ENCODE peak calls at places on chromosomes 16 and 17, in nine cellular contexts. I is lung; O is activated effector memory CD4-positive, alpha-beta T cell treated with anti-CD3 and anti-CD28 coated beads, Interleukin-2, amount 50 U/mL, for 16 hours; K is anterior cingulate cortex; A is Right ventricle myocardium superior; U is amniotic stem cell; M is NCI-H187 treated with DMSO at 0.1 percent for 48 hours; H is RCC 7860; J is Calu3. Y is an unnamed sample.
A peak's percentile ranks its signal among the peaks of the same experiment; 100 is the strongest.

GRCh38 chr16:49980166-49980565 is 44.9 kb upstream of the CNEP1R1 start:
- DNase-seq in I (no peak), H (no peak), A (no peak), K (no peak), U (no peak), M (no peak), O (no peak), J (no peak), Y (no peak)

GRCh38 chr17:45143767-45144198 is 4.5 kb upstream of the HEXIM1 start:
- DNase-seq in K (peak; percentile 43), H (no peak), M (no peak), A (peak; percentile 95), I (peak; percentile 71), J (no peak), U (no peak), O (peak; percentile 63), Y (peak; percentile 91)

GRCh38 chr17:33520404-33521032 is 227.4 kb upstream of the ASIC2 start:
- DNase-seq in O (peak; percentile 76), I (no peak), U (no peak), M (no peak), J (peak; percentile 63), A (peak; percentile 60), K (peak; percentile 4), H (no peak), Y (no peak)

GRCh38 chr16:566475-567361 is at the start of gene NHLRC4:
- DNase-seq in M (no peak), K (peak; percentile 1), U (no peak), I (peak; percentile 59), A (peak; percentile 87), H (no peak), J (no peak), O (peak; percentile 77), Y (peak; percentile 94)

GRCh38 chr16:72635694-72636093 is 412.2 kb downstream of the ZFHX3 start:
- DNase-seq in U (no peak), A (no peak), M (no peak), I (no peak), H (no peak), K (no peak), J (no peak), O (no peak), Y (no peak)

GRCh38 chr17:21119945-21120249 is 6.9 kb upstream of the DHRS7B start:
- DNase-seq in K (no peak), A (no peak), I (no peak), U (no peak), H (no peak), O (no peak), J (no peak), M (no peak), Y (no peak)

GRCh38 chr17:10036511-10037061 is 131.5 kb upstream of the RCVRN start:
- DNase-seq in A (peak; percentile 92), J (peak; percentile 2), O (no peak), U (no peak), I (peak; percentile 60), H (no peak), M (no peak), K (peak; percentile 61), Y (peak; percentile 87)

GRCh38 chr17:78263063-78263735 is 31.8 kb downstream of the TMEM235 start:
- DNase-seq in U (no peak), I (peak; percentile 62), O (no peak), H (no peak), M (no peak), K (no peak), A (peak; percentile 81), J (no peak), Y (peak; percentile 91)

GRCh38 chr17:28675980-28676379 is 14.0 kb downstream of the SUPT6H start:
- DNase-seq in M (no peak), H (peak; percentile 7), K (no peak), J (peak; percentile 35), I (no peak), A (no peak), O (no peak), U (no peak), Y (no peak)

GRCh38 chr17:74227681-74228080 is 14.3 kb downstream of the TTYH2 start:
- DNase-seq in U (no peak), I (no peak), J (no peak), K (no peak), M (no peak), O (no peak), A (no peak), H (no peak), Y (no peak)

GRCh38 chr16:4694664-4695451 is 1.5 kb downstream of the NUDT16L1 start:
- DNase-seq in O (no peak), K (peak; percentile 27), U (no peak), I (no peak), M (no peak), H (no peak), J (no peak), A (peak; percentile 71), Y (peak; percentile 79)

GRCh38 chr17:10061131-10061581 is 137.2 kb downstream of the GAS7 start:
- DNase-seq in U (peak; percentile 45), M (no peak), I (no peak), J (no peak), O (no peak), K (no peak), A (peak; percentile 75), H (no peak), Y (no peak)

GRCh38 chr16:87665193-87665592 is 62.9 kb downstream of the JPH3 start:
- DNase-seq in K (no peak), A (no peak), I (no peak), O (no peak), M (no peak), J (no peak), H (no peak), U (no peak), Y (no peak)

GRCh38 chr17:50495918-50496317 is 12.3 kb upstream of the MYCBPAP start:
- DNase-seq in A (no peak), I (no peak), H (no peak), O (no peak), U (no peak), J (no peak), K (no peak), M (no peak), Y (no peak)

GRCh38 chr16:78505544-78506371 is 406.3 kb downstream of the WWOX start:
- DNase-seq in I (peak; percentile 70), J (no peak), A (peak; percentile 81), H (no peak), O (no peak), U (no peak), M (no peak), K (peak; percentile 60), Y (no peak)

GRCh38 chr17:60491771-60492170 is 34.3 kb downstream of the APPBP2 start:
- DNase-seq in H (no peak), I (no peak), J (no peak), A (no peak), K (no peak), M (no peak), O (no peak), U (no peak), Y (no peak)

GRCh38 chr17:3575506-3575905 is 17.9 kb upstream of the TRPV3 start:
- DNase-seq in M (no peak), H (peak; percentile 68), K (no peak), O (no peak), U (no peak), A (no peak), I (no peak), J (no peak), Y (no peak)

Y was measured in spleen.